ENCODE peak calls at places on chromosomes 13 and 19, in four cellular contexts. One of them, this sample, is unnamed.

GRCh38 chr13:32446220-32446619 is 18.3 kb upstream of the N4BP2L1 start:
- DNase-seq in GM12878: no peak
- DNase-seq in GM12891: no peak
- DNase-seq in K562: no peak
- DNase-seq in this sample: no peak

GRCh38 chr13:51523082-51523518 is 61.2 kb upstream of the WDFY2 start:
- DNase-seq in K562: no peak
- DNase-seq in GM12891: no peak
- DNase-seq in GM12878: no peak
- DNase-seq in this sample: peak; percentile 91

GRCh38 chr19:34067861-34068271 is 104.4 kb upstream of the LSM14A start:
- DNase-seq in K562: no peak
- DNase-seq in GM12891: no peak
- DNase-seq in GM12878: no peak
- DNase-seq in this sample: no peak

GRCh38 chr13:90594694-90595093 is 752.8 kb upstream of the MIR17HG start:
- DNase-seq in K562: no peak
- DNase-seq in GM12878: no peak
- DNase-seq in GM12891: no peak
- DNase-seq in this sample: no peak

GRCh38 chr13:37446503-37446902 is 152.1 kb downstream of the POSTN start:
- DNase-seq in GM12878: no peak
- DNase-seq in K562: no peak
- DNase-seq in GM12891: no peak
- DNase-seq in this sample: no peak

GRCh38 chr13:85529216-85529590 is 270.0 kb downstream of the SLITRK6 start:
- DNase-seq in GM12878: no peak
- DNase-seq in GM12891: no peak
- DNase-seq in K562: no peak
- DNase-seq in this sample: no peak

GRCh38 chr13:22061371-22061805 is 390.5 kb downstream of the FGF9 start:
- DNase-seq in GM12891: no peak
- DNase-seq in GM12878: peak; percentile 51
- DNase-seq in K562: no peak
- DNase-seq in this sample: no peak

GRCh38 chr13:21516806-21517205 is 57.7 kb upstream of the ZDHHC20 start:
- DNase-seq in K562: no peak
- DNase-seq in GM12878: no peak
- DNase-seq in GM12891: no peak
- DNase-seq in this sample: no peak

GRCh38 chr19:46493236-46494114 is 2.2 kb downstream of the PNMA8B start:
- DNase-seq in GM12878: no peak
- DNase-seq in K562: peak; percentile 24
- DNase-seq in GM12891: no peak
- DNase-seq in this sample: no peak

GRCh38 chr19:4267101-4267900 is 11.8 kb upstream of the SHD start:
- DNase-seq in GM12891: no peak
- DNase-seq in GM12878: no peak
- DNase-seq in K562: peak; percentile 83
- DNase-seq in this sample: peak; percentile 61

GRCh38 chr19:4032436-4032835 is 24.9 kb downstream of the PIAS4 start:
- DNase-seq in K562: no peak
- DNase-seq in GM12891: no peak
- DNase-seq in GM12878: no peak
- DNase-seq in this sample: no peak

GRCh38 chr19:1361601-1362384 is 21.9 kb upstream of the NDUFS7 start:
- DNase-seq in GM12878: no peak
- DNase-seq in K562: no peak
- DNase-seq in GM12891: no peak
- DNase-seq in this sample: no peak

GRCh38 chr19:31613683-31614219 is 264.5 kb upstream of the TSHZ3 start:
- DNase-seq in GM12891: no peak
- DNase-seq in GM12878: no peak
- DNase-seq in K562: no peak
- DNase-seq in this sample: no peak

GRCh38 chr13:55230570-55230908 is 1910.2 kb upstream of the PRR20A start:
- DNase-seq in K562: no peak
- DNase-seq in GM12878: no peak
- DNase-seq in GM12891: no peak
- DNase-seq in this sample: no peak

GRCh38 chr19:12162882-12163806 is at the start of gene ZNF136:
- DNase-seq in GM12878: peak; percentile 80
- DNase-seq in K562: peak; percentile 94
- DNase-seq in GM12891: peak; percentile 96
- DNase-seq in this sample: peak; percentile 96

GRCh38 chr19:31146546-31147183 is 202.6 kb downstream of the TSHZ3 start:
- DNase-seq in GM12878: no peak
- DNase-seq in GM12891: no peak
- DNase-seq in K562: no peak
- DNase-seq in this sample: no peak

GRCh38 chr13:82248713-82249112 is 1633.6 kb downstream of the SLITRK1 start:
- DNase-seq in GM12878: no peak
- DNase-seq in GM12891: no peak
- DNase-seq in K562: no peak
- DNase-seq in this sample: no peak

GRCh38 chr19:56309511-56310185 is 5.0 kb downstream of the ZSCAN5A start:
- DNase-seq in K562: peak; percentile 80
- DNase-seq in GM12891: peak; percentile 31
- DNase-seq in GM12878: no peak
- DNase-seq in this sample: peak; percentile 78

GRCh38 chr19:51341066-51341465 is 873 bp downstream of the VSIG10L start:
- DNase-seq in GM12878: no peak
- DNase-seq in GM12891: no peak
- DNase-seq in K562: no peak
- DNase-seq in this sample: no peak

GRCh38 chr19:50649433-50650391 is at the start of gene C19orf81:
- DNase-seq in GM12878: no peak
- DNase-seq in GM12891: no peak
- DNase-seq in K562: peak; percentile 63
- DNase-seq in this sample: no peak

DNA sequence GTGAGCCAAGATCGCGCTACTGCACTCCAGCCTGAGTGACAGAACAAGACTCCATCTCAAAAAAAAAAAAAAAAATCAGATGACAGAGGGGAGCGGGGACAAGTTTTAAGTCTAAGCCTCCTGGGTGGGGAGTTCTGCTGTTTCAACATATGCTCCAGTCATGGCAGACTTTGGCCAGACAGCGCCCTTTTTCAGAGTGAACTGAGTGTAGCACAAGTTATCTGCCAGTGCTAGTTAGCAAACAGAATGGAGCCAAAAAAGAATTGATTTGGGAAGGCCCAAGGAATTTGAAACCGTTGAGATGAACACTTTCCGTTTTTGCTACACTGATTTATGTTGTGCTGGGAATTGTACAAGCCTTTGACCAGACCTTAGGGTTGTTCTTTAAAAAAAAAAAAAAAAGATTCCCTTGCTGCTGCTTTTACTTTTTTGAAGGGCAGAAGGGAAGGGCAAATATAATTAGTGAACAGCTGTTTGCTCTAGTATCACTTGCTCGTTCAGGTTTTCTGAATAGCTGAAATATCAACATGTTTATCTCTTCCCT is 5.7 kb downstream of the ACTN4 start:
- DNase-seq in GM12891: no peak
- DNase-seq in GM12878: no peak
- DNase-seq in K562: no peak
- DNase-seq in this sample: no peak
- TF ChIP-seq SPI1 in GM12891: no peak
- TF ChIP-seq SPI1 in GM12878: no peak
- TF ChIP-seq SPI1 in K562: no peak
- TF ChIP-seq SPI1 in this sample: no peak

DNA sequence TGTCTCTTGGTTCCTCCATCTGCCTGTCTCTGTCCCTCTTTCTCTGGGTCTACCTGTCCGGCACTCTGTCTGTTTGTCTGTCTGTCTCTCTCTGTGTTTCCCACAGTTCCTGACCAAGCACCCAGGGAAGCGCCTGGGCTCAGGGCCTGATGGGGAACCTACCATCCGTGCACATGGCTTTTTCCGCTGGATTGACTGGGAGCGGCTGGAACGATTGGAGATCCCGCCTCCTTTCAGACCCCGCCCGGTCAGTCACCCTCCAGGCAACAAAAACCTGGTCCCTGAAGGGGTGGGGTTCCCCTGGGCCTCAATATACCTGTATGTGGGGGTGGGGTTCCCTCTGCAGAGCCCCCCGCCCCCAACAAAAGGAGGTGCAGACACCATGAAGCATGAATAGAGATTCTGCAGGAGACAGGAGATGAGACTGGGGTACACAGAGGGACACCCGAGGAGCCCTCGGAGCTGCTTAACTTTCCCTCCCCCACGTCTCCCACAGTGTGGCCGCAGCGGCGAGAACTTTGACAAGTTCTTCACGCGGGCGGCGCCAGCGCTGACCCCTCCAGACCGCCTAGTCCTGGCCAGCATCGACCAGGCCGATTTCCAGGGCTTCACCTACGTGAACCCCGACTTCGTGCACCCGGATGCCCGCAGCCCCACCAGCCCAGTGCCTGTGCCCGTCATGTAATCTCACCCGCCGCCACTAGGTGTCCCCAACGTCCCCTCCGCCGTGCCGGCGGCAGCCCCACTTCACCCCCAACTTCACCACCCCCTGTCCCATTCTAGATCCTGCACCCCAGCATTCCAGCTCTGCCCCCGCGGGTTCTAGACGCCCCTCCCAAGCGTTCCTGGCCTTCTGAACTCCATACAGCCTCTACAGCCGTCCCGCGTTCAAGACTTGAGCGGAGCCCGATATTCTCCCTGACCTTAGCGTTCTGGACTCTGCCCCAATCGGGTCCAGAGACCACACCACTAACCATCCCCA is 2.6 kb upstream of the CACNG7 start:
- DNase-seq in GM12891: peak; percentile 71
- DNase-seq in GM12878: no peak
- DNase-seq in K562: peak; percentile 79
- DNase-seq in this sample: no peak
- TF ChIP-seq SPI1 in GM12891: no peak
- TF ChIP-seq SPI1 in GM12878: no peak
- TF ChIP-seq SPI1 in K562: no peak
- TF ChIP-seq SPI1 in this sample: no peak

DNA sequence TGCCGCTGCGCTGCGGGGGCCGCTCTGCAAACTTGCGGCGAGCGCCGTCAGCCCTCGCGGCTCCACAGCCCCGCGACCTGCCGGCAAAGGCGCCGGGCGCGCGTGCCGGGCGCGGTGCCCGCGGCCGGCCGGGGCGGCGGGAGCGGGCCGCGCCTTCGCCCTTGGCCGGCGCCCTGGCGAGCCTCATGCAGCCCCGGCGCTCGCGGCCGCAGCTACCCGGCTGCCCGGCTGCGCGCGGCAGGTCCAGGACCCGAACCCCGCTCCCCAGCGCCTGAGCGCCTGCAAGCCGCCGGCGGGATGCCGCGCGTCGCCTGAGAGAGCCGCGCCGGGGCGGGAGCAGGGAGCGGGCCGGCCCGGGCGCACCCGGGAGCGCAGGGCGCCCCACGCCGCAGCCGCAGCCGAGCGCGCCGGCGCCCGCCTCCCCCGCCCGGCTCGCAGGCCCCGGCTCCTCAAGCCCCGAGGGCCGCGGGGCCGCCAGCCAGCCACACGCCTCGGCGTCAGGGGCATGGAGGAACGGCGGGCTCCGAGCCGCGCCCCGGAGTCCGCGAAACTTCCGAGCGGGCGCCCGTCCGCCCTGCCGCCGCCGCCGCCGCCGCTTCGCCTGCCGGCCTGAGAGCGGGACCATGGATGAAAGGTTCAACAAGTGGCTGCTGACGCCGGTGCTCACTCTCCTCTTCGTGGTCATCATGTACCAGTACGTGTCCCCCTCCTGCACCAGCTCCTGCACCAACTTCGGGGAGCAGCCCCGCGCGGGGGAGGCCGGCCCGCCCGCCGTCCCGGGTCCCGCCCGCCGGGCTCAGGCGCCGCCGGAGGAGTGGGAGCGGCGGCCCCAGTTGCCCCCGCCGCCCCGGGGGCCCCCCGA is 564 bp downstream of the HS6ST3 start:
- DNase-seq in GM12878: no peak
- DNase-seq in K562: peak; percentile 8
- DNase-seq in GM12891: peak; percentile 48
- DNase-seq in this sample: no peak
- TF ChIP-seq SPI1 in GM12878: no peak
- TF ChIP-seq SPI1 in K562: no peak
- TF ChIP-seq SPI1 in GM12891: no peak
- TF ChIP-seq SPI1 in this sample: no peak

GRCh38 chr13:101626925-101627555 is 174.6 kb downstream of the ITGBL1 start:
- DNase-seq in GM12878: peak; percentile 57
- DNase-seq in GM12891: peak; percentile 1
- DNase-seq in K562: no peak
- DNase-seq in this sample: no peak
- TF ChIP-seq SPI1 in GM12878: no peak
- TF ChIP-seq SPI1 in GM12891: no peak
- TF ChIP-seq SPI1 in K562: no peak
- TF ChIP-seq SPI1 in this sample: no peak

This sample was measured in HL-60.